ENCODE peak calls at places on chromosome 18, in nine cellular contexts. One of them, this sample, is unnamed.

GRCh38 chr18:21134895-21135294 is 23.3 kb upstream of the ROCK1 start:
- DNase-seq in stimulated activated naive CD8-positive, alpha-beta T cell treated with anti-CD3 and anti-CD28 coated beads, Interleukin-15, amount 100 ng/mL, for 72 hours: no peak
- DNase-seq in left cardiac atrium: no peak
- DNase-seq in H54: no peak
- DNase-seq in NCI-H345: no peak
- DNase-seq in effector CD4-positive, alpha-beta T cell: no peak
- DNase-seq in AG08395: peak
- DNase-seq in dermis microvascular lymphatic vessel endothelial cell: no peak
- DNase-seq in omental fat pad: no peak
- DNase-seq in this sample: no peak

GRCh38 chr18:49051323-49051967 is 100.7 kb upstream of the SMAD7 start:
- DNase-seq in stimulated activated naive CD8-positive, alpha-beta T cell treated with anti-CD3 and anti-CD28 coated beads, Interleukin-15, amount 100 ng/mL, for 72 hours: no peak
- DNase-seq in left cardiac atrium: no peak
- DNase-seq in H54: no peak
- DNase-seq in NCI-H345: no peak
- DNase-seq in effector CD4-positive, alpha-beta T cell: no peak
- DNase-seq in AG08395: no peak
- DNase-seq in dermis microvascular lymphatic vessel endothelial cell: no peak
- DNase-seq in omental fat pad: no peak
- DNase-seq in this sample: no peak

GRCh38 chr18:46053368-46054095 is 18.5 kb downstream of the PSTPIP2 start:
- DNase-seq in stimulated activated naive CD8-positive, alpha-beta T cell treated with anti-CD3 and anti-CD28 coated beads, Interleukin-15, amount 100 ng/mL, for 72 hours: no peak
- DNase-seq in left cardiac atrium: no peak
- DNase-seq in H54: no peak
- DNase-seq in NCI-H345: no peak
- DNase-seq in effector CD4-positive, alpha-beta T cell: no peak
- DNase-seq in AG08395: peak
- DNase-seq in dermis microvascular lymphatic vessel endothelial cell: no peak
- DNase-seq in omental fat pad: no peak
- DNase-seq in this sample: no peak

GRCh38 chr18:32067375-32068167 is 24.1 kb upstream of the RNF138 start:
- DNase-seq in stimulated activated naive CD8-positive, alpha-beta T cell treated with anti-CD3 and anti-CD28 coated beads, Interleukin-15, amount 100 ng/mL, for 72 hours: no peak
- DNase-seq in left cardiac atrium: no peak
- DNase-seq in H54: no peak
- DNase-seq in NCI-H345: no peak
- DNase-seq in effector CD4-positive, alpha-beta T cell: no peak
- DNase-seq in AG08395: no peak
- DNase-seq in dermis microvascular lymphatic vessel endothelial cell: no peak
- DNase-seq in omental fat pad: no peak
- DNase-seq in this sample: no peak

GRCh38 chr18:44679056-44679911 is 1.4 kb upstream of the SETBP1 start:
- DNase-seq in stimulated activated naive CD8-positive, alpha-beta T cell treated with anti-CD3 and anti-CD28 coated beads, Interleukin-15, amount 100 ng/mL, for 72 hours: peak
- DNase-seq in left cardiac atrium: peak
- DNase-seq in H54: peak
- DNase-seq in NCI-H345: peak
- DNase-seq in effector CD4-positive, alpha-beta T cell: peak
- DNase-seq in AG08395: peak
- DNase-seq in dermis microvascular lymphatic vessel endothelial cell: peak
- DNase-seq in omental fat pad: peak
- DNase-seq in this sample: peak

GRCh38 chr18:68121308-68121707 is 593.6 kb downstream of the TMX3 start:
- DNase-seq in stimulated activated naive CD8-positive, alpha-beta T cell treated with anti-CD3 and anti-CD28 coated beads, Interleukin-15, amount 100 ng/mL, for 72 hours: no peak
- DNase-seq in left cardiac atrium: no peak
- DNase-seq in H54: no peak
- DNase-seq in NCI-H345: no peak
- DNase-seq in effector CD4-positive, alpha-beta T cell: no peak
- DNase-seq in AG08395: no peak
- DNase-seq in dermis microvascular lymphatic vessel endothelial cell: no peak
- DNase-seq in omental fat pad: no peak
- DNase-seq in this sample: no peak

GRCh38 chr18:23812566-23813440 is 123.5 kb downstream of the LAMA3 start:
- DNase-seq in stimulated activated naive CD8-positive, alpha-beta T cell treated with anti-CD3 and anti-CD28 coated beads, Interleukin-15, amount 100 ng/mL, for 72 hours: no peak
- DNase-seq in left cardiac atrium: no peak
- DNase-seq in H54: no peak
- DNase-seq in NCI-H345: peak
- DNase-seq in effector CD4-positive, alpha-beta T cell: no peak
- DNase-seq in AG08395: peak
- DNase-seq in dermis microvascular lymphatic vessel endothelial cell: no peak
- DNase-seq in omental fat pad: no peak
- DNase-seq in this sample: peak

GRCh38 chr18:2082676-2083075 is 488.6 kb downstream of the METTL4 start:
- DNase-seq in stimulated activated naive CD8-positive, alpha-beta T cell treated with anti-CD3 and anti-CD28 coated beads, Interleukin-15, amount 100 ng/mL, for 72 hours: no peak
- DNase-seq in left cardiac atrium: no peak
- DNase-seq in H54: no peak
- DNase-seq in NCI-H345: no peak
- DNase-seq in effector CD4-positive, alpha-beta T cell: no peak
- DNase-seq in AG08395: no peak
- DNase-seq in dermis microvascular lymphatic vessel endothelial cell: no peak
- DNase-seq in omental fat pad: no peak
- DNase-seq in this sample: no peak

GRCh38 chr18:68724021-68724420 is 9.1 kb upstream of the TMX3 start:
- DNase-seq in stimulated activated naive CD8-positive, alpha-beta T cell treated with anti-CD3 and anti-CD28 coated beads, Interleukin-15, amount 100 ng/mL, for 72 hours: no peak
- DNase-seq in left cardiac atrium: no peak
- DNase-seq in H54: no peak
- DNase-seq in NCI-H345: no peak
- DNase-seq in effector CD4-positive, alpha-beta T cell: no peak
- DNase-seq in AG08395: no peak
- DNase-seq in dermis microvascular lymphatic vessel endothelial cell: no peak
- DNase-seq in omental fat pad: no peak
- DNase-seq in this sample: no peak

GRCh38 chr18:2471523-2471922 is 99.8 kb downstream of the METTL4 start:
- DNase-seq in stimulated activated naive CD8-positive, alpha-beta T cell treated with anti-CD3 and anti-CD28 coated beads, Interleukin-15, amount 100 ng/mL, for 72 hours: no peak
- DNase-seq in left cardiac atrium: no peak
- DNase-seq in H54: no peak
- DNase-seq in NCI-H345: no peak
- DNase-seq in effector CD4-positive, alpha-beta T cell: no peak
- DNase-seq in AG08395: no peak
- DNase-seq in dermis microvascular lymphatic vessel endothelial cell: no peak
- DNase-seq in omental fat pad: no peak
- DNase-seq in this sample: no peak

GRCh38 chr18:53984021-53984420 is 240.4 kb downstream of the MBD2 start:
- DNase-seq in stimulated activated naive CD8-positive, alpha-beta T cell treated with anti-CD3 and anti-CD28 coated beads, Interleukin-15, amount 100 ng/mL, for 72 hours: no peak
- DNase-seq in left cardiac atrium: no peak
- DNase-seq in H54: no peak
- DNase-seq in NCI-H345: no peak
- DNase-seq in effector CD4-positive, alpha-beta T cell: no peak
- DNase-seq in AG08395: no peak
- DNase-seq in dermis microvascular lymphatic vessel endothelial cell: no peak
- DNase-seq in omental fat pad: no peak
- DNase-seq in this sample: no peak

GRCh38 chr18:159037-159652 is 788 bp downstream of the USP14 start:
- DNase-seq in stimulated activated naive CD8-positive, alpha-beta T cell treated with anti-CD3 and anti-CD28 coated beads, Interleukin-15, amount 100 ng/mL, for 72 hours: no peak
- DNase-seq in left cardiac atrium: no peak
- DNase-seq in H54: peak
- DNase-seq in NCI-H345: peak
- DNase-seq in effector CD4-positive, alpha-beta T cell: no peak
- DNase-seq in AG08395: peak
- DNase-seq in dermis microvascular lymphatic vessel endothelial cell: peak
- DNase-seq in omental fat pad: no peak
- DNase-seq in this sample: peak

GRCh38 chr18:8951491-8951890 is 151.0 kb upstream of the NDUFV2 start:
- DNase-seq in stimulated activated naive CD8-positive, alpha-beta T cell treated with anti-CD3 and anti-CD28 coated beads, Interleukin-15, amount 100 ng/mL, for 72 hours: no peak
- DNase-seq in left cardiac atrium: no peak
- DNase-seq in H54: no peak
- DNase-seq in NCI-H345: no peak
- DNase-seq in effector CD4-positive, alpha-beta T cell: no peak
- DNase-seq in AG08395: no peak
- DNase-seq in dermis microvascular lymphatic vessel endothelial cell: no peak
- DNase-seq in omental fat pad: no peak
- DNase-seq in this sample: no peak

GRCh38 chr18:51168960-51169662 is 28.4 kb downstream of the MEX3C start:
- DNase-seq in stimulated activated naive CD8-positive, alpha-beta T cell treated with anti-CD3 and anti-CD28 coated beads, Interleukin-15, amount 100 ng/mL, for 72 hours: no peak
- DNase-seq in left cardiac atrium: no peak
- DNase-seq in H54: no peak
- DNase-seq in NCI-H345: no peak
- DNase-seq in effector CD4-positive, alpha-beta T cell: no peak
- DNase-seq in AG08395: no peak
- DNase-seq in dermis microvascular lymphatic vessel endothelial cell: no peak
- DNase-seq in omental fat pad: no peak
- DNase-seq in this sample: no peak

GRCh38 chr18:44589709-44590108 is 91.0 kb upstream of the SETBP1 start:
- DNase-seq in stimulated activated naive CD8-positive, alpha-beta T cell treated with anti-CD3 and anti-CD28 coated beads, Interleukin-15, amount 100 ng/mL, for 72 hours: no peak
- DNase-seq in left cardiac atrium: no peak
- DNase-seq in H54: no peak
- DNase-seq in NCI-H345: no peak
- DNase-seq in effector CD4-positive, alpha-beta T cell: no peak
- DNase-seq in AG08395: peak
- DNase-seq in dermis microvascular lymphatic vessel endothelial cell: peak
- DNase-seq in omental fat pad: no peak
- DNase-seq in this sample: no peak

GRCh38 chr18:14976736-14977430 is 228.9 kb downstream of the ANKRD30B start:
- DNase-seq in stimulated activated naive CD8-positive, alpha-beta T cell treated with anti-CD3 and anti-CD28 coated beads, Interleukin-15, amount 100 ng/mL, for 72 hours: no peak
- DNase-seq in left cardiac atrium: no peak
- DNase-seq in H54: peak
- DNase-seq in NCI-H345: no peak
- DNase-seq in effector CD4-positive, alpha-beta T cell: no peak
- DNase-seq in AG08395: peak
- DNase-seq in dermis microvascular lymphatic vessel endothelial cell: no peak
- DNase-seq in omental fat pad: no peak
- DNase-seq in this sample: no peak

GRCh38 chr18:7647500-7647899 is 80.4 kb downstream of the PTPRM start:
- DNase-seq in stimulated activated naive CD8-positive, alpha-beta T cell treated with anti-CD3 and anti-CD28 coated beads, Interleukin-15, amount 100 ng/mL, for 72 hours: no peak
- DNase-seq in left cardiac atrium: no peak
- DNase-seq in H54: no peak
- DNase-seq in NCI-H345: no peak
- DNase-seq in effector CD4-positive, alpha-beta T cell: no peak
- DNase-seq in AG08395: no peak
- DNase-seq in dermis microvascular lymphatic vessel endothelial cell: no peak
- DNase-seq in omental fat pad: no peak
- DNase-seq in this sample: no peak

GRCh38 chr18:39761273-39761672 is 2193.8 kb upstream of the PIK3C3 start:
- DNase-seq in stimulated activated naive CD8-positive, alpha-beta T cell treated with anti-CD3 and anti-CD28 coated beads, Interleukin-15, amount 100 ng/mL, for 72 hours: no peak
- DNase-seq in left cardiac atrium: no peak
- DNase-seq in H54: no peak
- DNase-seq in NCI-H345: no peak
- DNase-seq in effector CD4-positive, alpha-beta T cell: no peak
- DNase-seq in AG08395: no peak
- DNase-seq in dermis microvascular lymphatic vessel endothelial cell: no peak
- DNase-seq in omental fat pad: no peak
- DNase-seq in this sample: no peak

GRCh38 chr18:43625582-43625981 is 348.3 kb upstream of the SYT4 start:
- DNase-seq in stimulated activated naive CD8-positive, alpha-beta T cell treated with anti-CD3 and anti-CD28 coated beads, Interleukin-15, amount 100 ng/mL, for 72 hours: no peak
- DNase-seq in left cardiac atrium: no peak
- DNase-seq in H54: no peak
- DNase-seq in NCI-H345: no peak
- DNase-seq in effector CD4-positive, alpha-beta T cell: no peak
- DNase-seq in AG08395: no peak
- DNase-seq in dermis microvascular lymphatic vessel endothelial cell: no peak
- DNase-seq in omental fat pad: no peak
- DNase-seq in this sample: no peak

GRCh38 chr18:54247488-54248175 is 21.7 kb upstream of the POLI start:
- DNase-seq in stimulated activated naive CD8-positive, alpha-beta T cell treated with anti-CD3 and anti-CD28 coated beads, Interleukin-15, amount 100 ng/mL, for 72 hours: no peak
- DNase-seq in left cardiac atrium: no peak
- DNase-seq in H54: no peak
- DNase-seq in NCI-H345: peak
- DNase-seq in effector CD4-positive, alpha-beta T cell: no peak
- DNase-seq in AG08395: no peak
- DNase-seq in dermis microvascular lymphatic vessel endothelial cell: no peak
- DNase-seq in omental fat pad: no peak
- DNase-seq in this sample: no peak

GRCh38 chr18:21115519-21116411 is 4.2 kb upstream of the ROCK1 start:
- DNase-seq in stimulated activated naive CD8-positive, alpha-beta T cell treated with anti-CD3 and anti-CD28 coated beads, Interleukin-15, amount 100 ng/mL, for 72 hours: no peak
- DNase-seq in left cardiac atrium: no peak
- DNase-seq in H54: no peak
- DNase-seq in NCI-H345: no peak
- DNase-seq in effector CD4-positive, alpha-beta T cell: no peak
- DNase-seq in AG08395: peak
- DNase-seq in dermis microvascular lymphatic vessel endothelial cell: no peak
- DNase-seq in omental fat pad: no peak
- DNase-seq in this sample: no peak

GRCh38 chr18:421236-422155 is 79.0 kb downstream of the COLEC12 start:
- DNase-seq in stimulated activated naive CD8-positive, alpha-beta T cell treated with anti-CD3 and anti-CD28 coated beads, Interleukin-15, amount 100 ng/mL, for 72 hours: no peak
- DNase-seq in left cardiac atrium: no peak
- DNase-seq in H54: no peak
- DNase-seq in NCI-H345: no peak
- DNase-seq in effector CD4-positive, alpha-beta T cell: no peak
- DNase-seq in AG08395: peak
- DNase-seq in dermis microvascular lymphatic vessel endothelial cell: no peak
- DNase-seq in omental fat pad: no peak
- DNase-seq in this sample: no peak

GRCh38 chr18:35205199-35205712 is 35.6 kb upstream of the ZNF397 start:
- DNase-seq in stimulated activated naive CD8-positive, alpha-beta T cell treated with anti-CD3 and anti-CD28 coated beads, Interleukin-15, amount 100 ng/mL, for 72 hours: no peak
- DNase-seq in left cardiac atrium: no peak
- DNase-seq in H54: no peak
- DNase-seq in NCI-H345: no peak
- DNase-seq in effector CD4-positive, alpha-beta T cell: no peak
- DNase-seq in AG08395: no peak
- DNase-seq in dermis microvascular lymphatic vessel endothelial cell: no peak
- DNase-seq in omental fat pad: no peak
- DNase-seq in this sample: no peak

GRCh38 chr18:79574938-79575525 is 104.6 kb upstream of the CTDP1 start:
- DNase-seq in stimulated activated naive CD8-positive, alpha-beta T cell treated with anti-CD3 and anti-CD28 coated beads, Interleukin-15, amount 100 ng/mL, for 72 hours: no peak
- DNase-seq in left cardiac atrium: no peak
- DNase-seq in H54: no peak
- DNase-seq in NCI-H345: no peak
- DNase-seq in effector CD4-positive, alpha-beta T cell: no peak
- DNase-seq in AG08395: no peak
- DNase-seq in dermis microvascular lymphatic vessel endothelial cell: no peak
- DNase-seq in omental fat pad: no peak
- DNase-seq in this sample: no peak

GRCh38 chr18:73544032-73544431 is 603.6 kb downstream of the FBXO15 start:
- DNase-seq in stimulated activated naive CD8-positive, alpha-beta T cell treated with anti-CD3 and anti-CD28 coated beads, Interleukin-15, amount 100 ng/mL, for 72 hours: no peak
- DNase-seq in left cardiac atrium: no peak
- DNase-seq in H54: no peak
- DNase-seq in NCI-H345: no peak
- DNase-seq in effector CD4-positive, alpha-beta T cell: no peak
- DNase-seq in AG08395: no peak
- DNase-seq in dermis microvascular lymphatic vessel endothelial cell: no peak
- DNase-seq in omental fat pad: no peak
- DNase-seq in this sample: no peak

GRCh38 chr18:3422905-3423304 is 27.1 kb upstream of the TGIF1 start:
- DNase-seq in stimulated activated naive CD8-positive, alpha-beta T cell treated with anti-CD3 and anti-CD28 coated beads, Interleukin-15, amount 100 ng/mL, for 72 hours: no peak
- DNase-seq in left cardiac atrium: no peak
- DNase-seq in H54: no peak
- DNase-seq in NCI-H345: no peak
- DNase-seq in effector CD4-positive, alpha-beta T cell: no peak
- DNase-seq in AG08395: no peak
- DNase-seq in dermis microvascular lymphatic vessel endothelial cell: no peak
- DNase-seq in omental fat pad: no peak
- DNase-seq in this sample: no peak

This sample was measured in NCI-H2227 treated with DMSO at 0.1 percent for 48 hours.